ENCODE peak calls at places on chromosomes 3 and 15, in seven cellular contexts. One of them, this sample, is unnamed.

GRCh38 chr15:31402511-31403056 is 75.9 kb downstream of the KLF13 start:
- DNase-seq in stimulated activated CD4-positive, alpha-beta T cell treated with anti-CD3 and anti-CD28 coated beads, Interleukin-12 subunit alpha, Interleukin-12 subunit beta, amount 100 ng/mL, for 48 hours: no peak
- DNase-seq in stimulated activated naive B cell treated with anti-CD40 and anti-IgM and Interleukin-4, amounts not matched to agents 10 μg/mL and 1 μg/mL and 100 μg/mL, for 72 hours: no peak
- DNase-seq in NCI-H2081: no peak
- DNase-seq in activated CD4-positive, alpha-beta T cell treated with anti-CD3 and anti-CD28 coated beads, Interleukin-2, amount 10 ng/mL, durations not matched to agents 7 days and 5 days: no peak
- DNase-seq in T-helper 2 cell: no peak
- DNase-seq in nucleus accumbens: no peak
- DNase-seq in this sample: no peak

GRCh38 chr3:2097641-2098191 is 950 bp upstream of the CNTN4 start:
- DNase-seq in stimulated activated CD4-positive, alpha-beta T cell treated with anti-CD3 and anti-CD28 coated beads, Interleukin-12 subunit alpha, Interleukin-12 subunit beta, amount 100 ng/mL, for 48 hours: no peak
- DNase-seq in stimulated activated naive B cell treated with anti-CD40 and anti-IgM and Interleukin-4, amounts not matched to agents 10 μg/mL and 1 μg/mL and 100 μg/mL, for 72 hours: no peak
- DNase-seq in NCI-H2081: no peak
- DNase-seq in activated CD4-positive, alpha-beta T cell treated with anti-CD3 and anti-CD28 coated beads, Interleukin-2, amount 10 ng/mL, durations not matched to agents 7 days and 5 days: no peak
- DNase-seq in T-helper 2 cell: no peak
- DNase-seq in nucleus accumbens: no peak
- DNase-seq in this sample: no peak

GRCh38 chr3:169886671-169887070 is 16.9 kb upstream of the LRRC31 start:
- DNase-seq in stimulated activated CD4-positive, alpha-beta T cell treated with anti-CD3 and anti-CD28 coated beads, Interleukin-12 subunit alpha, Interleukin-12 subunit beta, amount 100 ng/mL, for 48 hours: no peak
- DNase-seq in stimulated activated naive B cell treated with anti-CD40 and anti-IgM and Interleukin-4, amounts not matched to agents 10 μg/mL and 1 μg/mL and 100 μg/mL, for 72 hours: no peak
- DNase-seq in NCI-H2081: no peak
- DNase-seq in activated CD4-positive, alpha-beta T cell treated with anti-CD3 and anti-CD28 coated beads, Interleukin-2, amount 10 ng/mL, durations not matched to agents 7 days and 5 days: no peak
- DNase-seq in T-helper 2 cell: no peak
- DNase-seq in nucleus accumbens: peak; percentile 2
- DNase-seq in this sample: peak; percentile 48

GRCh38 chr3:17320266-17320665 is 422.2 kb downstream of the TBC1D5 start:
- DNase-seq in stimulated activated CD4-positive, alpha-beta T cell treated with anti-CD3 and anti-CD28 coated beads, Interleukin-12 subunit alpha, Interleukin-12 subunit beta, amount 100 ng/mL, for 48 hours: no peak
- DNase-seq in stimulated activated naive B cell treated with anti-CD40 and anti-IgM and Interleukin-4, amounts not matched to agents 10 μg/mL and 1 μg/mL and 100 μg/mL, for 72 hours: no peak
- DNase-seq in NCI-H2081: no peak
- DNase-seq in activated CD4-positive, alpha-beta T cell treated with anti-CD3 and anti-CD28 coated beads, Interleukin-2, amount 10 ng/mL, durations not matched to agents 7 days and 5 days: no peak
- DNase-seq in T-helper 2 cell: no peak
- DNase-seq in nucleus accumbens: no peak
- DNase-seq in this sample: no peak

GRCh38 chr3:155312781-155313180 is 19.3 kb upstream of the STRIT1 start:
- DNase-seq in stimulated activated CD4-positive, alpha-beta T cell treated with anti-CD3 and anti-CD28 coated beads, Interleukin-12 subunit alpha, Interleukin-12 subunit beta, amount 100 ng/mL, for 48 hours: no peak
- DNase-seq in stimulated activated naive B cell treated with anti-CD40 and anti-IgM and Interleukin-4, amounts not matched to agents 10 μg/mL and 1 μg/mL and 100 μg/mL, for 72 hours: no peak
- DNase-seq in NCI-H2081: no peak
- DNase-seq in activated CD4-positive, alpha-beta T cell treated with anti-CD3 and anti-CD28 coated beads, Interleukin-2, amount 10 ng/mL, durations not matched to agents 7 days and 5 days: no peak
- DNase-seq in T-helper 2 cell: no peak
- DNase-seq in nucleus accumbens: no peak
- DNase-seq in this sample: no peak

GRCh38 chr3:62950227-62950626 is 75.0 kb upstream of the CADPS start:
- DNase-seq in stimulated activated CD4-positive, alpha-beta T cell treated with anti-CD3 and anti-CD28 coated beads, Interleukin-12 subunit alpha, Interleukin-12 subunit beta, amount 100 ng/mL, for 48 hours: no peak
- DNase-seq in stimulated activated naive B cell treated with anti-CD40 and anti-IgM and Interleukin-4, amounts not matched to agents 10 μg/mL and 1 μg/mL and 100 μg/mL, for 72 hours: no peak
- DNase-seq in NCI-H2081: no peak
- DNase-seq in activated CD4-positive, alpha-beta T cell treated with anti-CD3 and anti-CD28 coated beads, Interleukin-2, amount 10 ng/mL, durations not matched to agents 7 days and 5 days: no peak
- DNase-seq in T-helper 2 cell: no peak
- DNase-seq in nucleus accumbens: no peak
- DNase-seq in this sample: no peak

GRCh38 chr15:34987623-34987981 is 485 bp downstream of the ZNF770 start:
- DNase-seq in stimulated activated CD4-positive, alpha-beta T cell treated with anti-CD3 and anti-CD28 coated beads, Interleukin-12 subunit alpha, Interleukin-12 subunit beta, amount 100 ng/mL, for 48 hours: no peak
- DNase-seq in stimulated activated naive B cell treated with anti-CD40 and anti-IgM and Interleukin-4, amounts not matched to agents 10 μg/mL and 1 μg/mL and 100 μg/mL, for 72 hours: no peak
- DNase-seq in NCI-H2081: no peak
- DNase-seq in activated CD4-positive, alpha-beta T cell treated with anti-CD3 and anti-CD28 coated beads, Interleukin-2, amount 10 ng/mL, durations not matched to agents 7 days and 5 days: no peak
- DNase-seq in T-helper 2 cell: no peak
- DNase-seq in nucleus accumbens: no peak
- DNase-seq in this sample: no peak

GRCh38 chr15:43488790-43489585 is 4.0 kb downstream of the TP53BP1 start:
- DNase-seq in stimulated activated CD4-positive, alpha-beta T cell treated with anti-CD3 and anti-CD28 coated beads, Interleukin-12 subunit alpha, Interleukin-12 subunit beta, amount 100 ng/mL, for 48 hours: no peak
- DNase-seq in stimulated activated naive B cell treated with anti-CD40 and anti-IgM and Interleukin-4, amounts not matched to agents 10 μg/mL and 1 μg/mL and 100 μg/mL, for 72 hours: no peak
- DNase-seq in NCI-H2081: peak; percentile 12
- DNase-seq in activated CD4-positive, alpha-beta T cell treated with anti-CD3 and anti-CD28 coated beads, Interleukin-2, amount 10 ng/mL, durations not matched to agents 7 days and 5 days: peak; percentile 24
- DNase-seq in T-helper 2 cell: no peak
- DNase-seq in nucleus accumbens: no peak
- DNase-seq in this sample: no peak

GRCh38 chr3:58251653-58252052 is 14.1 kb downstream of the ABHD6 start:
- DNase-seq in stimulated activated CD4-positive, alpha-beta T cell treated with anti-CD3 and anti-CD28 coated beads, Interleukin-12 subunit alpha, Interleukin-12 subunit beta, amount 100 ng/mL, for 48 hours: no peak
- DNase-seq in stimulated activated naive B cell treated with anti-CD40 and anti-IgM and Interleukin-4, amounts not matched to agents 10 μg/mL and 1 μg/mL and 100 μg/mL, for 72 hours: no peak
- DNase-seq in NCI-H2081: no peak
- DNase-seq in activated CD4-positive, alpha-beta T cell treated with anti-CD3 and anti-CD28 coated beads, Interleukin-2, amount 10 ng/mL, durations not matched to agents 7 days and 5 days: no peak
- DNase-seq in T-helper 2 cell: no peak
- DNase-seq in nucleus accumbens: no peak
- DNase-seq in this sample: no peak

This sample was measured in anterior cingulate cortex.